ENCODE peak calls at places on chromosomes 3 and 15, in four cellular contexts. One of them, this sample, is unnamed.

GRCh38 chr15:90774731-90775521 is 57.8 kb downstream of the BLM start:
- DNase-seq in SJSA1: no peak
- DNase-seq in suprapubic skin: no peak
- DNase-seq in CD4-positive, alpha-beta memory T cell: no peak
- DNase-seq in this sample: no peak

GRCh38 chr3:52039426-52039825 is 16.9 kb downstream of the DUSP7 start:
- DNase-seq in SJSA1: no peak
- DNase-seq in suprapubic skin: no peak
- DNase-seq in CD4-positive, alpha-beta memory T cell: no peak
- DNase-seq in this sample: no peak

GRCh38 chr3:127967296-127967695 is 52.3 kb downstream of the KBTBD12 start:
- DNase-seq in SJSA1: no peak
- DNase-seq in suprapubic skin: no peak
- DNase-seq in CD4-positive, alpha-beta memory T cell: no peak
- DNase-seq in this sample: no peak

GRCh38 chr3:20573175-20573574 is 387.2 kb upstream of the SGO1 start:
- DNase-seq in SJSA1: no peak
- DNase-seq in suprapubic skin: no peak
- DNase-seq in CD4-positive, alpha-beta memory T cell: no peak
- DNase-seq in this sample: no peak

GRCh38 chr3:24417730-24418129 is 76.9 kb downstream of the THRB start:
- DNase-seq in SJSA1: no peak
- DNase-seq in suprapubic skin: no peak
- DNase-seq in CD4-positive, alpha-beta memory T cell: no peak
- DNase-seq in this sample: no peak

GRCh38 chr3:149480326-149481017 is 6.0 kb downstream of the TM4SF4 start:
- DNase-seq in SJSA1: peak; percentile 79
- DNase-seq in suprapubic skin: peak; percentile 75
- DNase-seq in CD4-positive, alpha-beta memory T cell: no peak
- DNase-seq in this sample: peak; percentile 86

GRCh38 chr3:36991147-36991546 is 1.8 kb downstream of the EPM2AIP1 start:
- DNase-seq in SJSA1: no peak
- DNase-seq in suprapubic skin: no peak
- DNase-seq in CD4-positive, alpha-beta memory T cell: no peak
- DNase-seq in this sample: no peak

GRCh38 chr3:37521403-37521802 is 340.3 kb upstream of the CTDSPL start:
- DNase-seq in SJSA1: no peak
- DNase-seq in suprapubic skin: no peak
- DNase-seq in CD4-positive, alpha-beta memory T cell: no peak
- DNase-seq in this sample: peak; percentile 19

GRCh38 chr3:99170867-99171517 is 269.5 kb upstream of the DCBLD2 start:
- DNase-seq in SJSA1: no peak
- DNase-seq in suprapubic skin: peak; percentile 31
- DNase-seq in CD4-positive, alpha-beta memory T cell: no peak
- DNase-seq in this sample: no peak

GRCh38 chr3:179630753-179631451 is 21.9 kb upstream of the USP13 start:
- DNase-seq in SJSA1: no peak
- DNase-seq in suprapubic skin: no peak
- DNase-seq in CD4-positive, alpha-beta memory T cell: no peak
- DNase-seq in this sample: no peak

GRCh38 chr15:71186971-71187960 is 72.0 kb downstream of the THSD4 start:
- DNase-seq in SJSA1: no peak
- DNase-seq in suprapubic skin: no peak
- DNase-seq in CD4-positive, alpha-beta memory T cell: no peak
- DNase-seq in this sample: no peak

GRCh38 chr15:39184701-39185390 is 396.0 kb upstream of the THBS1 start:
- DNase-seq in SJSA1: peak; percentile 80
- DNase-seq in suprapubic skin: no peak
- DNase-seq in CD4-positive, alpha-beta memory T cell: no peak
- DNase-seq in this sample: no peak

GRCh38 chr3:9622438-9622837 is 26.9 kb upstream of the MTMR14 start:
- DNase-seq in SJSA1: no peak
- DNase-seq in suprapubic skin: no peak
- DNase-seq in CD4-positive, alpha-beta memory T cell: no peak
- DNase-seq in this sample: no peak

GRCh38 chr3:58217209-58217811 is 6.5 kb upstream of the DNASE1L3 start:
- DNase-seq in SJSA1: peak; percentile 84
- DNase-seq in suprapubic skin: peak; percentile 84
- DNase-seq in CD4-positive, alpha-beta memory T cell: peak; percentile 50
- DNase-seq in this sample: peak; percentile 58

GRCh38 chr3:157807286-157807685 is 298.9 kb downstream of the SHOX2 start:
- DNase-seq in SJSA1: no peak
- DNase-seq in suprapubic skin: no peak
- DNase-seq in CD4-positive, alpha-beta memory T cell: no peak
- DNase-seq in this sample: no peak

GRCh38 chr3:194871143-194871863 is 185.6 kb downstream of the FAM43A start:
- DNase-seq in SJSA1: peak; percentile 88
- DNase-seq in suprapubic skin: peak; percentile 72
- DNase-seq in CD4-positive, alpha-beta memory T cell: no peak
- DNase-seq in this sample: peak; percentile 93

GRCh38 chr15:64246364-64247189 is 83.8 kb upstream of the PPIB start:
- DNase-seq in SJSA1: peak; percentile 72
- DNase-seq in suprapubic skin: no peak
- DNase-seq in CD4-positive, alpha-beta memory T cell: no peak
- DNase-seq in this sample: peak; percentile 50

GRCh38 chr3:139718415-139718814 is 40.6 kb upstream of the NMNAT3 start:
- DNase-seq in SJSA1: peak; percentile 45
- DNase-seq in suprapubic skin: no peak
- DNase-seq in CD4-positive, alpha-beta memory T cell: no peak
- DNase-seq in this sample: peak; percentile 69

GRCh38 chr15:26667222-26667988 is 105.5 kb downstream of the GABRB3 start:
- DNase-seq in SJSA1: no peak
- DNase-seq in suprapubic skin: no peak
- DNase-seq in CD4-positive, alpha-beta memory T cell: no peak
- DNase-seq in this sample: no peak

GRCh38 chr3:14235003-14235876 is 56.6 kb downstream of the LSM3 start:
- DNase-seq in SJSA1: no peak
- DNase-seq in suprapubic skin: no peak
- DNase-seq in CD4-positive, alpha-beta memory T cell: no peak
- DNase-seq in this sample: no peak
- H3K27me3 ChIP-seq in SJSA1: no peaks in the 10 kb centered on the region
- H3K27me3 ChIP-seq in suprapubic skin: no peaks in the 10 kb centered on the region
- H3K27me3 ChIP-seq in CD4-positive, alpha-beta memory T cell: no peaks in the 10 kb centered on the region
- H3K27me3 ChIP-seq in this sample: no peaks in the 10 kb centered on the region

DNA sequence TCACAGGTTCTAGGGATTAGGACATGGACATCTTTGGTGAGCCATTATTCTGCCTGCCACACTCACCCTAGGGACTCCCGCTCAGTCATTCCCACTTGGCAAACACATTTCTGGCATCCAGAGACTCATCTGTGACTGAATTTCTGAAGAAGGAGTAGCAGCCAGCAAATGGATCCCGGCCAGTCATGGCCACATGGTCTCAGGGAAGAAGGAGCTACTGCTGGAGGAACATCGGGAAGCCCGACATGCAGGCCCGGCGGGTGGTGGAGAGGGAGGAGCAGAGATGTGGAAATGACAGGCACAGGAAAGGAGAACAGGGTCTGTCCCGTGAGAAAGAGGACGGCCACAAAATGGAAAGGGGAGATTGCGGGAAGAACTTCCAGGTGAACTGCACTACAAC is 65.4 kb downstream of the SEMA5B start:
- DNase-seq in SJSA1: no peak
- DNase-seq in suprapubic skin: no peak
- DNase-seq in CD4-positive, alpha-beta memory T cell: no peak
- DNase-seq in this sample: no peak
- H3K27me3 ChIP-seq in SJSA1: peaks cover 12% of the 10 kb centered on the region
- H3K27me3 ChIP-seq in suprapubic skin: no peaks in the 10 kb centered on the region
- H3K27me3 ChIP-seq in CD4-positive, alpha-beta memory T cell: no peaks in the 10 kb centered on the region
- H3K27me3 ChIP-seq in this sample: no peaks in the 10 kb centered on the region

DNA sequence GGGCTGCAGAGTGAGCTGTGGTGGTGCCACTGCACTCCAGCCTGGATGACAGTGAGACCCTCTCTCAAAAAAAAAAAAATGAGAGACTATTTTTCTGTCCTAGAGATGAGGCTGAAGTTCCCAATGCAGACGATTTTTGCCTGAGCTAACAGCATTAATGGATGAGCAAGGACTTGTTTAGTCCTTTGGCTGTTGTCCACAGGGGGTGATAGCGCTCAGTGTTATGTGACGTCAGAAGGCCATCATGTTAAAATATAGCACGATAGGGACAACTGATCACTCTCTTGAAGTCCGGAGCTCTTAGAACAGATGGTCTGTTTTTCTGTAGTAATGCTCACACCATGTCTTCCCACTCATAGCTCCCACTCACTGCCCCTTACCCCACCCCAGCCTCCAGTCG is 6.8 kb downstream of the TRNT1 start:
- DNase-seq in SJSA1: no peak
- DNase-seq in suprapubic skin: no peak
- DNase-seq in CD4-positive, alpha-beta memory T cell: no peak
- DNase-seq in this sample: no peak
- H3K27me3 ChIP-seq in SJSA1: no peaks in the 10 kb centered on the region
- H3K27me3 ChIP-seq in suprapubic skin: no peaks in the 10 kb centered on the region
- H3K27me3 ChIP-seq in CD4-positive, alpha-beta memory T cell: no peaks in the 10 kb centered on the region
- H3K27me3 ChIP-seq in this sample: no peaks in the 10 kb centered on the region

GRCh38 chr3:60979861-60980739 is 271.2 kb downstream of the FHIT start:
- DNase-seq in SJSA1: no peak
- DNase-seq in suprapubic skin: no peak
- DNase-seq in CD4-positive, alpha-beta memory T cell: no peak
- DNase-seq in this sample: no peak
- H3K27me3 ChIP-seq in SJSA1: no peaks in the 10 kb centered on the region
- H3K27me3 ChIP-seq in suprapubic skin: no peaks in the 10 kb centered on the region
- H3K27me3 ChIP-seq in CD4-positive, alpha-beta memory T cell: no peaks in the 10 kb centered on the region
- H3K27me3 ChIP-seq in this sample: no peaks in the 10 kb centered on the region

GRCh38 chr15:76327191-76328105 is 9.1 kb upstream of the ISL2 start:
- DNase-seq in SJSA1: peak; percentile 55
- DNase-seq in suprapubic skin: no peak
- DNase-seq in CD4-positive, alpha-beta memory T cell: no peak
- DNase-seq in this sample: no peak

GRCh38 chr15:76328962-76329361 is 7.6 kb upstream of the ISL2 start:
- DNase-seq in SJSA1: peak; percentile 31
- DNase-seq in suprapubic skin: no peak
- DNase-seq in CD4-positive, alpha-beta memory T cell: no peak
- DNase-seq in this sample: no peak

GRCh38 chr15:76328106-76328696 is 8.4 kb upstream of the ISL2 start:
- DNase-seq in SJSA1: peak; percentile 16
- DNase-seq in suprapubic skin: no peak
- DNase-seq in CD4-positive, alpha-beta memory T cell: no peak
- DNase-seq in this sample: peak; percentile 72

GRCh38 chr15:76324066-76324465 is 12.5 kb upstream of the ISL2 start:
- DNase-seq in SJSA1: no peak
- DNase-seq in suprapubic skin: no peak
- DNase-seq in CD4-positive, alpha-beta memory T cell: no peak
- DNase-seq in this sample: no peak

DNA sequence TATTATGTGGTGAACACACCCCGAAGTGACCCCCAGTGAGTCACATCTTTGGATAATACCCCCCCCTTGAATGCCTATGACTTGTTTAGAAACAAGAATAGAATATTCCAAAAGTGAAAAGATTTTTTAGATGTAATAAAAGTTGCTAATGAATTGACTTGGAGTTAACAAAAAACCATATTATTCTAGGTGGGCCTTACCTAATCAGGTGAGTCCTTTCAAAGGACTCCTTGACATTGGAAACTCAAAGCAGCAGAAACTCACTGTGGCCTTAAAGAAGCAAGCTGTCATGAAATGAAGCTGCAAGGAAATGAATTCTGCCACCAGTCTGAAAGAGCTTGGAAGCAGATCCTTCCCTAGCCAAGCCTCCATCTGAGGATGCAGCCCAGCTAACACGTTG is 10.9 kb upstream of the ISL2 start:
- DNase-seq in SJSA1: no peak
- DNase-seq in suprapubic skin: no peak
- DNase-seq in CD4-positive, alpha-beta memory T cell: no peak
- DNase-seq in this sample: no peak
- H3K27me3 ChIP-seq in SJSA1: peaks cover 3% of the 10 kb centered on the region
- H3K27me3 ChIP-seq in suprapubic skin: peaks cover 36% of the 10 kb centered on the region
- H3K27me3 ChIP-seq in CD4-positive, alpha-beta memory T cell: no peaks in the 10 kb centered on the region
- H3K27me3 ChIP-seq in this sample: no peaks in the 10 kb centered on the region

This sample was measured in WERI-Rb-1.